ENCODE peak calls at places on chromosomes 11 and 22, in seven cellular contexts. J, L, P, E, A, R and X are unnamed samples.
A peak's percentile ranks its signal among the peaks of the same experiment; 100 is the strongest.

GRCh38 chr22:27489265-27489675 is 312.3 kb downstream of the MN1 start:
- DNase-seq in R (no peak), L (no peak), A (peak; percentile 91), P (peak; percentile 38), J (no peak), E (no peak), X (peak; percentile 50)

GRCh38 chr11:26365284-26365683 is 33.4 kb downstream of the ANO3 start:
- DNase-seq in A (no peak), P (no peak), E (no peak), L (no peak), J (no peak), R (no peak), X (no peak)

GRCh38 chr11:45108070-45109064 is 38.1 kb upstream of the PRDM11 start:
- DNase-seq in R (no peak), L (no peak), P (no peak), A (no peak), J (no peak), E (no peak), X (peak; percentile 9)

GRCh38 chr22:24503137-24503850 is 8.2 kb downstream of the UPB1 start:
- DNase-seq in A (peak; percentile 38), E (peak; percentile 72), J (peak; percentile 56), R (peak; percentile 30), L (no peak), P (peak; percentile 36), X (peak; percentile 38)

GRCh38 chr11:8262552-8263108 is 1.0 kb downstream of the LMO1 start:
- DNase-seq in L (no peak), E (peak; percentile 54), P (no peak), J (peak; percentile 51), A (peak; percentile 29), R (no peak), X (peak; percentile 21)

GRCh38 chr11:1829039-1829820 is 5.6 kb upstream of the SYT8 start:
- DNase-seq in A (no peak), J (peak; percentile 86), E (no peak), R (peak; percentile 83), L (no peak), P (no peak), X (peak; percentile 74)

GRCh38 chr11:127627629-127628462 is 627.3 kb upstream of the KIRREL3 start:
- DNase-seq in P (no peak), R (peak; percentile 17), L (no peak), E (no peak), A (peak; percentile 60), J (peak; percentile 50), X (peak; percentile 7)

GRCh38 chr11:269146-269890 is 8.9 kb upstream of the NLRP6 start:
- DNase-seq in R (no peak), P (no peak), J (no peak), E (no peak), L (no peak), A (no peak), X (peak; percentile 45)

GRCh38 chr22:19525116-19525660 is 978 bp upstream of the CLDN5 start:
- DNase-seq in J (no peak), L (no peak), P (no peak), A (no peak), R (no peak), E (no peak), X (no peak)

GRCh38 chr11:80970016-80970516 is 1529.2 kb upstream of the TENM4 start:
- DNase-seq in P (no peak), R (no peak), J (no peak), L (no peak), E (no peak), A (no peak), X (no peak)

GRCh38 chr11:25734592-25735211 is 597.2 kb upstream of the ANO3 start:
- DNase-seq in A (no peak), R (no peak), L (no peak), J (peak; percentile 21), E (peak; percentile 30), P (no peak), X (peak; percentile 61)

GRCh38 chr22:20459862-20460261 is 22.2 kb upstream of the SCARF2 start:
- DNase-seq in E (no peak), J (no peak), A (no peak), R (no peak), P (no peak), L (no peak), X (no peak)

GRCh38 chr11:10664005-10664404 is 29.6 kb downstream of the IRAG1 start:
- DNase-seq in P (no peak), L (no peak), E (no peak), J (no peak), A (no peak), R (no peak), X (no peak)

GRCh38 chr22:26714971-26715370 is 57.6 kb downstream of the MIAT start:
- DNase-seq in E (no peak), L (no peak), J (no peak), R (no peak), P (no peak), A (no peak), X (no peak)

GRCh38 chr11:101759771-101760450 is 154.9 kb upstream of the CEP126 start:
- DNase-seq in R (no peak), J (no peak), A (no peak), E (no peak), P (peak; percentile 27), L (no peak), X (peak; percentile 46)

GRCh38 chr11:4040461-4040860 is 54.1 kb upstream of the RRM1 start:
- DNase-seq in P (no peak), R (no peak), A (no peak), E (no peak), J (no peak), L (no peak), X (no peak)

GRCh38 chr22:25362215-25362882 is 142.9 kb downstream of the CRYBB2 start:
- DNase-seq in L (no peak), J (no peak), R (no peak), E (peak; percentile 95), A (peak; percentile 64), P (peak; percentile 21), X (peak; percentile 13)

GRCh38 chr11:62324738-62325556 is 12.3 kb upstream of the ASRGL1 start:
- DNase-seq in L (no peak), R (no peak), E (peak; percentile 87), A (peak; percentile 48), J (peak; percentile 15), P (peak; percentile 52), X (peak; percentile 40)

GRCh38 chr11:35820614-35821013 is 123.2 kb upstream of the LDLRAD3 start:
- DNase-seq in E (no peak), L (no peak), R (no peak), J (no peak), A (no peak), P (no peak), X (no peak)

GRCh38 chr11:34427171-34427805 is 11.4 kb upstream of the CAT start:
- DNase-seq in L (no peak), P (peak; percentile 89), R (no peak), A (no peak), J (peak; percentile 92), E (no peak), X (peak; percentile 87)

GRCh38 chr11:60985991-60986915 is 14.8 kb downstream of the CD6 start:
- DNase-seq in R (peak; percentile 53), A (peak; percentile 30), E (no peak), J (peak; percentile 88), P (peak; percentile 13), L (no peak), X (peak; percentile 95)

GRCh38 chr11:129455756-129456436 is 80.2 kb downstream of the BARX2 start:
- DNase-seq in A (no peak), E (no peak), J (no peak), P (no peak), R (no peak), L (no peak), X (peak; percentile 32)

GRCh38 chr11:130722401-130722800 is 193.9 kb downstream of the SNX19 start:
- DNase-seq in J (no peak), A (no peak), E (no peak), L (peak; percentile 17), R (no peak), P (no peak), X (no peak)

GRCh38 chr11:14860511-14860910 is 31.5 kb downstream of the CYP2R1 start:
- DNase-seq in P (no peak), E (no peak), R (no peak), A (no peak), L (no peak), J (no peak), X (peak; percentile 20)

GRCh38 chr11:68903631-68904457 is at the start of the genes IGHMBP2 and MRPL21:
- DNase-seq in L (peak; percentile 94), J (peak; percentile 83), E (peak; percentile 83), P (peak; percentile 90), R (peak; percentile 74), A (peak; percentile 84), X (peak; percentile 50)

GRCh38 chr11:2448661-2449547 is 4.1 kb downstream of the KCNQ1 start:
- DNase-seq in R (no peak), A (no peak), L (no peak), J (no peak), P (no peak), E (no peak), X (no peak)

GRCh38 chr11:60428517-60428916 is 855 bp upstream of the MS4A5 start:
- DNase-seq in P (peak; percentile 3), E (no peak), J (peak; percentile 50), A (no peak), L (no peak), R (no peak), X (peak; percentile 33)

GRCh38 chr11:130666781-130667251 is 218.4 kb downstream of the ADAMTS15 start:
- DNase-seq in P (no peak), L (no peak), J (no peak), R (no peak), E (no peak), A (no peak), X (no peak)

GRCh38 chr11:68373810-68374501 is 61.6 kb downstream of the LRP5 start:
- DNase-seq in L (no peak), A (peak; percentile 40), R (no peak), P (no peak), E (no peak), J (no peak), X (no peak)

DNA sequence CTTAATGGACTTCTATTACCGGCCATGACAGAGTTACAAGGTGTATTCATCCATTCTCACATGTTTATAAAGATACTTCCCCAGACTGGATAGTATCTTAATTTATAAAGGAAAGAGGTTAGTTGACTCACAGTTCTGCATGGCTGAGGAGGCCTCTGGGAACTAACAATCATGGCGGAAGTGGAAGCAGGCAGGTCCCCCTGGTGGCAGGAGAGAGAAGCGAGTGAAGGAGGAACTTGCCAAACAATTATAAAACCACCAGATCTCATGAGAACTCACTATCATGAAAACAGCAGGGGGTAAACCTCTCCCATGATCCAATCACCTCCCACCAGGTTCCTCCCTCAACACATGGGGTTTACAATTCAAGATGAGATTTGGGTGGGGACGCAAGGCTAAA is 170.0 kb upstream of the PDGFD start:
- DNase-seq in P (peak; percentile 34), R (no peak), E (peak; percentile 12), L (no peak), A (no peak), J (no peak), X (no peak)
- TF ChIP-seq CTCF in P (no peak), R (no peak), E (peak; percentile 58), L (no peak), A (no peak), J (peak; percentile 13), X (peak; percentile 13)

GRCh38 chr11:116170526-116171120 is 602.2 kb downstream of the BUD13 start:
- DNase-seq in A (no peak), E (peak; percentile 11), R (no peak), P (no peak), J (no peak), L (peak; percentile 63), X (no peak)
- TF ChIP-seq CTCF in A (peak; percentile 7), E (no peak), R (no peak), P (no peak), J (peak; percentile 4), L (no peak), X (no peak)

GRCh38 chr22:37492428-37493344 is 6.5 kb upstream of the MFNG start:
- DNase-seq in P (peak; percentile 71), L (no peak), J (peak; percentile 38), E (peak; percentile 60), A (no peak), R (no peak), X (peak; percentile 32)
- TF ChIP-seq CTCF in P (peak; percentile 39), L (peak; percentile 51), J (peak; percentile 32), E (peak; percentile 42), A (no peak), R (no peak), X (peak; percentile 52)

GRCh38 chr11:126149759-126150236 is 61.7 kb downstream of the RPUSD4 start:
- DNase-seq in P (no peak), J (no peak), R (no peak), A (no peak), E (no peak), L (no peak), X (no peak)
- TF ChIP-seq CTCF in P (no peak), J (no peak), R (no peak), A (no peak), E (no peak), L (no peak), X (no peak)